ENCODE peak calls at places on chromosome 5, in seven cellular contexts. M is fibroblast of the aortic adventitia; E is pancreas; D is RWPE2; B is CD8-positive, alpha-beta T cell; L is SK-N-SH; C is GM23338. I is an unnamed sample.

GRCh38 chr5:102778478-102778877 is 23.4 kb downstream of the PAM start:
- DNase-seq in L (no peak), C (no peak), E (no peak), M (peak), B (no peak), D (no peak), I (no peak)

GRCh38 chr5:132498152-132498551 is 7.6 kb upstream of the IRF1 start:
- DNase-seq in C (no peak), L (peak), B (no peak), D (peak), M (peak), E (peak), I (no peak)

GRCh38 chr5:2181164-2181956 is 298.6 kb upstream of the IRX4 start:
- DNase-seq in C (no peak), B (no peak), L (no peak), E (no peak), D (no peak), M (no peak), I (no peak)

GRCh38 chr5:177494356-177495195 is 2.8 kb downstream of the PDLIM7 start:
- DNase-seq in C (peak), L (peak), M (peak), B (no peak), D (peak), E (peak), I (no peak)

GRCh38 chr5:1050449-1051365 is 42.1 kb downstream of the NKD2 start:
- DNase-seq in C (peak), E (no peak), D (no peak), M (no peak), L (peak), B (no peak), I (no peak)

GRCh38 chr5:171630047-171630669 is 155.5 kb upstream of the SMIM23 start:
- DNase-seq in E (no peak), M (peak), C (peak), D (no peak), B (no peak), L (peak), I (no peak)

GRCh38 chr5:71841107-71841506 is 122.0 kb downstream of the CARTPT start:
- DNase-seq in C (no peak), L (no peak), B (no peak), M (no peak), E (no peak), D (no peak), I (no peak)

GRCh38 chr5:33631786-33632185 is 191.0 kb downstream of the TARS1 start:
- DNase-seq in E (no peak), D (no peak), C (no peak), M (peak), B (no peak), L (no peak), I (no peak)

GRCh38 chr5:35811108-35811741 is 45.5 kb upstream of the IL7R start:
- DNase-seq in E (no peak), L (no peak), B (no peak), C (no peak), M (no peak), D (no peak), I (no peak)

GRCh38 chr5:127844631-127845030 is 141.4 kb downstream of the CCDC192 start:
- DNase-seq in E (no peak), B (no peak), D (no peak), C (peak), M (no peak), L (no peak), I (no peak)

GRCh38 chr5:66661149-66661548 is 65.0 kb downstream of the MAST4 start:
- DNase-seq in M (peak), C (no peak), E (no peak), D (no peak), L (no peak), B (no peak), I (no peak)

GRCh38 chr5:65034782-65035181 is 266.1 kb downstream of the CWC27 start:
- DNase-seq in D (no peak), E (no peak), M (no peak), B (no peak), L (no peak), C (peak), I (no peak)

GRCh38 chr5:109105631-109106267 is 304.0 kb downstream of the PJA2 start:
- DNase-seq in E (no peak), M (peak), D (no peak), B (no peak), C (no peak), L (peak), I (no peak)

GRCh38 chr5:89992201-89992600 is 417.4 kb downstream of the CETN3 start:
- DNase-seq in M (no peak), B (no peak), E (no peak), C (no peak), D (no peak), L (no peak), I (no peak)

GRCh38 chr5:10288600-10289213 is 19.0 kb downstream of the CMBL start:
- DNase-seq in L (no peak), E (peak), B (no peak), D (peak), C (no peak), M (no peak), I (no peak)

GRCh38 chr5:154199671-154200220 is 9.2 kb downstream of the GALNT10 start:
- DNase-seq in L (no peak), D (no peak), M (no peak), B (no peak), C (no peak), E (no peak), I (no peak)

GRCh38 chr5:1749346-1750124 is 50.1 kb downstream of the MRPL36 start:
- DNase-seq in C (no peak), M (no peak), L (no peak), D (peak), E (peak), B (no peak), I (no peak)

GRCh38 chr5:38780950-38781349 is 64.9 kb upstream of the OSMR start:
- DNase-seq in D (no peak), C (no peak), M (peak), B (no peak), E (no peak), L (no peak), I (no peak)

GRCh38 chr5:87876616-87877015 is 392.0 kb downstream of the TMEM161B start:
- DNase-seq in L (no peak), E (no peak), M (no peak), D (no peak), C (no peak), B (no peak), I (no peak)

GRCh38 chr5:2254880-2255750 is 372.4 kb upstream of the IRX4 start:
- DNase-seq in C (no peak), M (no peak), E (no peak), L (no peak), D (no peak), B (no peak), I (peak)

GRCh38 chr5:168284809-168285208 is 6.6 kb upstream of the WWC1 start:
- DNase-seq in D (no peak), B (no peak), C (no peak), M (no peak), E (no peak), L (no peak), I (no peak)

GRCh38 chr5:15702102-15702501 is 202.1 kb downstream of the FBXL7 start:
- DNase-seq in E (no peak), L (no peak), M (peak), D (no peak), C (peak), B (no peak), I (no peak)

GRCh38 chr5:139651863-139652787 is 4.0 kb downstream of the CXXC5 start:
- DNase-seq in L (peak), D (no peak), M (peak), C (peak), E (peak), B (peak), I (peak)

GRCh38 chr5:140131967-140132409 is 6.3 kb downstream of the IGIP start:
- DNase-seq in E (no peak), M (peak), B (no peak), C (no peak), D (peak), L (no peak), I (no peak)

GRCh38 chr5:1745190-1745805 is 54.3 kb downstream of the MRPL36 start:
- DNase-seq in L (no peak), D (no peak), C (no peak), B (no peak), E (peak), M (no peak), I (peak)

GRCh38 chr5:109876941-109877669 is 187.4 kb downstream of the MAN2A1 start:
- DNase-seq in C (no peak), L (no peak), B (no peak), M (peak), E (no peak), D (no peak), I (no peak)

GRCh38 chr5:150155258-150156032 is at the start of gene PDGFRB:
- DNase-seq in M (peak), D (no peak), C (peak), E (peak), L (peak), B (peak), I (no peak)

GRCh38 chr5:81425569-81425968 is 31.6 kb upstream of the ACOT12 start:
- DNase-seq in B (no peak), M (peak), L (peak), E (no peak), C (peak), D (no peak), I (no peak)

GRCh38 chr5:26486631-26487030 is 551.8 kb downstream of the CDH9 start:
- DNase-seq in D (no peak), C (no peak), E (no peak), B (no peak), M (no peak), L (no peak), I (no peak)

GRCh38 chr5:96881511-96882115 is 5.3 kb downstream of the ERAP2 start:
- DNase-seq in D (no peak), C (no peak), M (peak), E (no peak), B (no peak), L (no peak), I (no peak)

GRCh38 chr5:130138406-130139060 is 234.3 kb downstream of the CHSY3 start:
- DNase-seq in E (no peak), M (peak), C (no peak), L (no peak), B (no peak), D (no peak), I (no peak)

GRCh38 chr5:139104577-139105271 is 93.4 kb downstream of the SIL1 start:
- DNase-seq in L (no peak), M (peak), B (no peak), C (no peak), E (peak), D (no peak), I (no peak)

DNA sequence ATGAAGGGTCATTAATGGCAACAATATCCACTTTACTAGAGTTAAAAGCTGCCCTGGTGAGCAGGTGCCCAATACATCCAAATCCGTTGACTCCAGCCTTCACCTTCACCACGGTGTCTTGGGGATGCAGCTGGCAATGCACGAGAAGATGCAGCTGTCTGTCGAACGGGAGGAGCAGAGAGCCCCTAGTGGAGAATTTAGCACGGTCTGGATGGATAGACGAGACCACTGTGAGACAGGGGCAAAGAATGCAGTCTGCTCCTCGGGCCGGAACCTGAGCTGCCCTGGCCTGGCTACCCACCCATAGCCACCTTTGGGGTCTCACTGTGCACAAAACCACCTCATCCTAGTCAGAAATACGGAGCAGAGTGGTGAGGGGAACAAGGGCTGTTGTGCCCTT is 35.1 kb downstream of the ADRA1B start:
- DNase-seq in B (no peak), L (peak), D (no peak), M (no peak), E (no peak), C (peak), I (no peak)
- TF ChIP-seq CTCF in B (no peak), L (peak), D (peak), M (peak), E (no peak), C (peak), I (peak)

DNA sequence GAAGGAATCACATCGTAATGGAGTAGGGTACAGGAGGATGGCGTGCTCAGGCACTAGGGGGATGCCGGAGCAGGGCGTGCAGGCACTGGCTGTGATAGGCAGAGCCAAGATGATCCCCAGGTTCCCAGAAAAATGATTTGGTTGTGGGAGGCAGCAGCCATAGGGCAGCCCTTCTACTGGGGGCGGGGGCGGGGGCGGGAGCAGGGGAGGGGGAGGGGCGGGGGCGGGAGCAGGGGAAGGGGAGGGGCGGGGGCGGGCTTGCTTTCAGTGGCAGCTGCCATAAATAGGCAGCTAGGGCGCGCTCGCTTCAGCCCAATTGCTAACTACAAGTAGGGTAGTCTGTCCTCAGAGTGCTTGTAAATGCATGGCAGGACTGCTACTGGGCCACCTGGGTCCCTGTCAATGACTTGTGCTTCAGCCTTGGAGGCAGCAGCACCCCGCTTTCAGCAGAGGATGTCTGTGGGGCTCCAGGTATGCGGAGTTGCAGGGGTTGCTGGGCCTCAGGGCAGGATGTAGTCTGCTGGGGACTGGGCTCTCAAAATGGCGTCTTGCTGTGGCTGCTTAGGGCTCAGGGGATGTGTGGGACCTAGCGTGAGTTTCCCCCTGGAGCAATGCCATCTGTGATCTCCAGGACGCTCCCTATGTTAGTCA is 354.3 kb downstream of the RAB3C start:
- DNase-seq in L (no peak), D (no peak), E (no peak), B (no peak), C (peak), M (no peak), I (no peak)
- TF ChIP-seq CTCF in L (no peak), D (no peak), E (no peak), B (no peak), C (no peak), M (no peak), I (no peak)

GRCh38 chr5:120093178-120093577 is 370.9 kb upstream of the PRR16 start:
- DNase-seq in L (no peak), C (peak), E (no peak), B (no peak), M (no peak), D (no peak), I (no peak)
- TF ChIP-seq CTCF in L (peak), C (peak), E (no peak), B (no peak), M (no peak), D (no peak), I (no peak)

DNA sequence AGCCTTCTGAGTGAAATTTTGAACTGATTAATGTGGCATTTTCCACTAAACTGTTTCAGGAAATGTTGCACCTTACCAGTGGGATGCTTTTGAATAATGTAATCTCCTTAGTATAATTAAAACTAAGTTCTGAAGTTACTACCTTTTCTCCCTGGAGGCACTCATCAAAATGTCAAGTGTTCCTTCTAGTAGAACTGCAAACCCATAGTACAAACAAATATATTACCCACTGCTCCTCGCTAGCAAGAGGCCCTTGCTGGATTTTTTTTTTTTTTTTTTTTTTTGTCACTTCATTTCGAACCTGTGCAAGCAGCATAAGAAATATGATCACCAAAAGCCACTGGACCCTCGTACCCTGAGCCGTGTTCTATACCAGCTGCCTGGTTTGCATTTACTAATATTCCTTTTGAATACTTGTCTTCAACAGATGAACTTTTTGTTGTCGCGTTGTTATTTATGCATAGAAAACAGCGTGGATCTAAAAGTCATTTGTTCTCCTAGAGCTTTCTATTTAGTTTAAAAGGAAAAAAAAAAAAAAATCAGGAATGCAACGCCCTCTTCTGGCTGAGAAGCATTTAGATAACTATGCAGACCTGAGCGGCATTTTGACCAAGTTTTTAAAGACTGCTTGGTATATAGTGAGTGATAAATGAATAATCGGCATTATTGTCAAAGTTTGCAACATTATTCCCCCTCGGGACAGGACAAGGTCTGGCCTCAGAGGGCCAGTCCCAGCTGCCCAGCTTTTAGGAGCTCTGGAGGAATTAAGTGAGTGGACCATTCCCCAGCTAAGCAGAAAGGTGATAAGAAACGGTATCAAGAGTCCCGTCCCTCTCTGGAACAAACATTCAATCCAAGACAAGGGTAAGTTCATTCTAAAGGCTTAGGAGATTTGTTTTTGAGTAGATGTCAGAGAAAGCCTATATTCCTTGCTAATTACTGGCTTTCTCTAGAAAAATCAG is 162.5 kb upstream of the KIF2A start:
- DNase-seq in D (no peak), M (peak), C (peak), L (peak), B (no peak), E (no peak), I (no peak)
- TF ChIP-seq CTCF in D (peak), M (peak), C (peak), L (peak), B (no peak), E (peak), I (peak)

GRCh38 chr5:174518512-174518911 is 205.9 kb upstream of the MSX2 start:
- DNase-seq in D (no peak), L (no peak), E (no peak), B (no peak), M (no peak), C (no peak), I (no peak)

GRCh38 chr5:174522641-174523260 is 201.6 kb upstream of the MSX2 start:
- DNase-seq in D (no peak), L (no peak), E (no peak), C (no peak), M (no peak), B (no peak), I (no peak)

GRCh38 chr5:174523311-174524159 is 200.8 kb upstream of the MSX2 start:
- DNase-seq in B (no peak), D (no peak), L (no peak), E (no peak), C (no peak), M (no peak), I (no peak)

GRCh38 chr5:174516741-174517140 is 207.6 kb upstream of the MSX2 start:
- DNase-seq in B (no peak), L (no peak), M (no peak), E (no peak), D (no peak), C (no peak), I (no peak)

GRCh38 chr5:174520420-174521396 is 203.7 kb upstream of the MSX2 start:
- DNase-seq in C (peak), M (peak), D (no peak), E (peak), B (no peak), L (peak), I (no peak)
- TF ChIP-seq CTCF in C (no peak), M (no peak), D (no peak), E (no peak), B (no peak), L (no peak), I (no peak)

GRCh38 chr5:14011089-14012004 is 66.9 kb upstream of the DNAH5 start:
- DNase-seq in D (peak), L (peak), B (no peak), C (peak), E (peak), M (peak), I (peak)
- TF ChIP-seq CTCF in D (peak), L (peak), B (no peak), C (no peak), E (no peak), M (no peak), I (peak)

GRCh38 chr5:32585446-32586250 is at the start of gene SUB1:
- DNase-seq in M (peak), L (peak), E (peak), C (peak), D (peak), B (peak), I (peak)
- TF ChIP-seq CTCF in M (no peak), L (peak), E (no peak), C (peak), D (no peak), B (no peak), I (peak)